ENCODE peak calls at places on chromosome 2, in six cellular contexts. One of them, this sample, is unnamed.
A peak's percentile ranks its signal among the peaks of the same experiment; 100 is the strongest.

GRCh38 chr2:112864072-112864471 is 27.5 kb upstream of the IL1B start:
- DNase-seq in putamen: no peak
- DNase-seq in fibroblast of the aortic adventitia: no peak
- DNase-seq in type B pancreatic cell: no peak
- DNase-seq in CD4-positive, CD25-positive, alpha-beta regulatory T cell: no peak
- DNase-seq in stimulated activated CD8-positive, alpha-beta memory T cell treated with anti-CD3 and anti-CD28 coated beads, Interleukin-2, amount 100 ng/mL, for 1 hour: no peak
- DNase-seq in this sample: no peak

GRCh38 chr2:109601693-109602250 is 12.0 kb downstream of the SEPTIN10 start:
- DNase-seq in putamen: no peak
- DNase-seq in fibroblast of the aortic adventitia: no peak
- DNase-seq in type B pancreatic cell: no peak
- DNase-seq in CD4-positive, CD25-positive, alpha-beta regulatory T cell: no peak
- DNase-seq in stimulated activated CD8-positive, alpha-beta memory T cell treated with anti-CD3 and anti-CD28 coated beads, Interleukin-2, amount 100 ng/mL, for 1 hour: no peak
- DNase-seq in this sample: no peak

GRCh38 chr2:10272464-10272863 is 30.2 kb upstream of the HPCAL1 start:
- DNase-seq in putamen: no peak
- DNase-seq in fibroblast of the aortic adventitia: no peak
- DNase-seq in type B pancreatic cell: no peak
- DNase-seq in CD4-positive, CD25-positive, alpha-beta regulatory T cell: no peak
- DNase-seq in stimulated activated CD8-positive, alpha-beta memory T cell treated with anti-CD3 and anti-CD28 coated beads, Interleukin-2, amount 100 ng/mL, for 1 hour: no peak
- DNase-seq in this sample: no peak

GRCh38 chr2:237304763-237305514 is 109.0 kb downstream of the COL6A3 start:
- DNase-seq in putamen: no peak
- DNase-seq in fibroblast of the aortic adventitia: peak; percentile 83
- DNase-seq in type B pancreatic cell: no peak
- DNase-seq in CD4-positive, CD25-positive, alpha-beta regulatory T cell: no peak
- DNase-seq in stimulated activated CD8-positive, alpha-beta memory T cell treated with anti-CD3 and anti-CD28 coated beads, Interleukin-2, amount 100 ng/mL, for 1 hour: no peak
- DNase-seq in this sample: no peak

GRCh38 chr2:75047189-75047812 is 88.9 kb downstream of the POLE4 start:
- DNase-seq in putamen: no peak
- DNase-seq in fibroblast of the aortic adventitia: peak; percentile 57
- DNase-seq in type B pancreatic cell: no peak
- DNase-seq in CD4-positive, CD25-positive, alpha-beta regulatory T cell: no peak
- DNase-seq in stimulated activated CD8-positive, alpha-beta memory T cell treated with anti-CD3 and anti-CD28 coated beads, Interleukin-2, amount 100 ng/mL, for 1 hour: no peak
- DNase-seq in this sample: no peak

GRCh38 chr2:75130171-75130570 is 69.1 kb downstream of the TACR1 start:
- DNase-seq in putamen: no peak
- DNase-seq in fibroblast of the aortic adventitia: no peak
- DNase-seq in type B pancreatic cell: no peak
- DNase-seq in CD4-positive, CD25-positive, alpha-beta regulatory T cell: no peak
- DNase-seq in stimulated activated CD8-positive, alpha-beta memory T cell treated with anti-CD3 and anti-CD28 coated beads, Interleukin-2, amount 100 ng/mL, for 1 hour: no peak
- DNase-seq in this sample: no peak

GRCh38 chr2:147082850-147083522 is 761.8 kb upstream of the ACVR2A start:
- DNase-seq in putamen: peak; percentile 80
- DNase-seq in fibroblast of the aortic adventitia: peak; percentile 87
- DNase-seq in type B pancreatic cell: no peak
- DNase-seq in CD4-positive, CD25-positive, alpha-beta regulatory T cell: peak; percentile 52
- DNase-seq in stimulated activated CD8-positive, alpha-beta memory T cell treated with anti-CD3 and anti-CD28 coated beads, Interleukin-2, amount 100 ng/mL, for 1 hour: peak; percentile 6
- DNase-seq in this sample: peak; percentile 55

GRCh38 chr2:168190590-168191336 is 56.6 kb downstream of the STK39 start:
- DNase-seq in putamen: no peak
- DNase-seq in fibroblast of the aortic adventitia: no peak
- DNase-seq in type B pancreatic cell: no peak
- DNase-seq in CD4-positive, CD25-positive, alpha-beta regulatory T cell: no peak
- DNase-seq in stimulated activated CD8-positive, alpha-beta memory T cell treated with anti-CD3 and anti-CD28 coated beads, Interleukin-2, amount 100 ng/mL, for 1 hour: no peak
- DNase-seq in this sample: no peak

GRCh38 chr2:224009605-224010330 is 29.3 kb downstream of the SERPINE2 start:
- DNase-seq in putamen: no peak
- DNase-seq in fibroblast of the aortic adventitia: peak; percentile 53
- DNase-seq in type B pancreatic cell: no peak
- DNase-seq in CD4-positive, CD25-positive, alpha-beta regulatory T cell: no peak
- DNase-seq in stimulated activated CD8-positive, alpha-beta memory T cell treated with anti-CD3 and anti-CD28 coated beads, Interleukin-2, amount 100 ng/mL, for 1 hour: no peak
- DNase-seq in this sample: no peak

GRCh38 chr2:150859872-150860271 is 372.4 kb upstream of the RND3 start:
- DNase-seq in putamen: no peak
- DNase-seq in fibroblast of the aortic adventitia: no peak
- DNase-seq in type B pancreatic cell: no peak
- DNase-seq in CD4-positive, CD25-positive, alpha-beta regulatory T cell: no peak
- DNase-seq in stimulated activated CD8-positive, alpha-beta memory T cell treated with anti-CD3 and anti-CD28 coated beads, Interleukin-2, amount 100 ng/mL, for 1 hour: no peak
- DNase-seq in this sample: no peak

GRCh38 chr2:181468857-181469256 is 11.7 kb downstream of the ITGA4 start:
- DNase-seq in putamen: no peak
- DNase-seq in fibroblast of the aortic adventitia: no peak
- DNase-seq in type B pancreatic cell: no peak
- DNase-seq in CD4-positive, CD25-positive, alpha-beta regulatory T cell: no peak
- DNase-seq in stimulated activated CD8-positive, alpha-beta memory T cell treated with anti-CD3 and anti-CD28 coated beads, Interleukin-2, amount 100 ng/mL, for 1 hour: no peak
- DNase-seq in this sample: no peak

GRCh38 chr2:219388127-219388844 is 574 bp upstream of the DNPEP start:
- DNase-seq in putamen: peak; percentile 98
- DNase-seq in fibroblast of the aortic adventitia: peak; percentile 96
- DNase-seq in type B pancreatic cell: peak; percentile 99
- DNase-seq in CD4-positive, CD25-positive, alpha-beta regulatory T cell: peak; percentile 99
- DNase-seq in stimulated activated CD8-positive, alpha-beta memory T cell treated with anti-CD3 and anti-CD28 coated beads, Interleukin-2, amount 100 ng/mL, for 1 hour: peak; percentile 100
- DNase-seq in this sample: peak; percentile 69

GRCh38 chr2:26776195-26776594 is 9.7 kb upstream of the CENPA start:
- DNase-seq in putamen: no peak
- DNase-seq in fibroblast of the aortic adventitia: no peak
- DNase-seq in type B pancreatic cell: no peak
- DNase-seq in CD4-positive, CD25-positive, alpha-beta regulatory T cell: no peak
- DNase-seq in stimulated activated CD8-positive, alpha-beta memory T cell treated with anti-CD3 and anti-CD28 coated beads, Interleukin-2, amount 100 ng/mL, for 1 hour: no peak
- DNase-seq in this sample: no peak

GRCh38 chr2:179272406-179273192 is 8.0 kb upstream of the SESTD1 start:
- DNase-seq in putamen: peak; percentile 90
- DNase-seq in fibroblast of the aortic adventitia: peak; percentile 95
- DNase-seq in type B pancreatic cell: no peak
- DNase-seq in CD4-positive, CD25-positive, alpha-beta regulatory T cell: no peak
- DNase-seq in stimulated activated CD8-positive, alpha-beta memory T cell treated with anti-CD3 and anti-CD28 coated beads, Interleukin-2, amount 100 ng/mL, for 1 hour: no peak
- DNase-seq in this sample: no peak

GRCh38 chr2:168635065-168635577 is 167.3 kb upstream of the NOSTRIN start:
- DNase-seq in putamen: peak; percentile 24
- DNase-seq in fibroblast of the aortic adventitia: peak; percentile 34
- DNase-seq in type B pancreatic cell: no peak
- DNase-seq in CD4-positive, CD25-positive, alpha-beta regulatory T cell: no peak
- DNase-seq in stimulated activated CD8-positive, alpha-beta memory T cell treated with anti-CD3 and anti-CD28 coated beads, Interleukin-2, amount 100 ng/mL, for 1 hour: no peak
- DNase-seq in this sample: peak; percentile 94

GRCh38 chr2:16348821-16349515 is 316.7 kb downstream of the CYRIA start:
- DNase-seq in putamen: no peak
- DNase-seq in fibroblast of the aortic adventitia: no peak
- DNase-seq in type B pancreatic cell: no peak
- DNase-seq in CD4-positive, CD25-positive, alpha-beta regulatory T cell: no peak
- DNase-seq in stimulated activated CD8-positive, alpha-beta memory T cell treated with anti-CD3 and anti-CD28 coated beads, Interleukin-2, amount 100 ng/mL, for 1 hour: no peak
- DNase-seq in this sample: no peak